ENCODE peak calls at places on chromosomes 7 and 10, in six cellular contexts. X is SK-N-SH; O is Peyer's patch; V is fibroblast of mammary gland; B is naive thymus-derived CD4-positive, alpha-beta T cell; T is heart right ventricle. Q is an unnamed sample.

GRCh38 chr10:71351628-71352319 is 32.7 kb downstream of the SLC29A3 start:
- DNase-seq in B (no peak), T (peak), X (no peak), V (no peak), O (no peak), Q (no peak)

GRCh38 chr10:76051007-76051936 is 619.8 kb downstream of the LRMDA start:
- DNase-seq in V (no peak), X (no peak), O (no peak), B (peak), T (no peak), Q (no peak)

GRCh38 chr10:119832956-119833355 is 39.7 kb downstream of the MCMBP start:
- DNase-seq in B (no peak), V (no peak), O (no peak), X (no peak), T (no peak), Q (no peak)

GRCh38 chr7:35605760-35606159 is 89.2 kb downstream of the HERPUD2 start:
- DNase-seq in B (no peak), X (no peak), T (no peak), O (no peak), V (peak), Q (no peak)

GRCh38 chr10:85558533-85558932 is 808.1 kb downstream of the GRID1 start:
- DNase-seq in B (no peak), O (no peak), X (no peak), T (no peak), V (peak), Q (no peak)

GRCh38 chr7:25759748-25760147 is 392.2 kb upstream of the NFE2L3 start:
- DNase-seq in X (no peak), O (no peak), B (no peak), V (no peak), T (no peak), Q (no peak)

GRCh38 chr10:131888186-131888604 is 12.6 kb upstream of the PPP2R2D start:
- DNase-seq in O (no peak), B (no peak), V (peak), X (no peak), T (no peak), Q (no peak)

GRCh38 chr10:5492322-5492855 is 7.0 kb downstream of the CALML5 start:
- DNase-seq in O (peak), V (no peak), B (no peak), T (no peak), X (no peak), Q (no peak)

GRCh38 chr7:131911112-131911511 is 354.7 kb upstream of the PODXL start:
- DNase-seq in B (no peak), V (no peak), O (no peak), X (no peak), T (no peak), Q (no peak)

GRCh38 chr7:101163281-101164070 is 1.9 kb downstream of the VGF start:
- DNase-seq in V (no peak), O (no peak), X (peak), T (no peak), B (peak), Q (no peak)

GRCh38 chr10:102651455-102652169 is 7.3 kb downstream of the TRIM8 start:
- DNase-seq in O (no peak), V (no peak), T (no peak), B (no peak), X (no peak), Q (no peak)

GRCh38 chr10:61973923-61974322 is 72.4 kb downstream of the ARID5B start:
- DNase-seq in V (peak), B (no peak), O (no peak), T (no peak), X (no peak), Q (no peak)

GRCh38 chr7:116501425-116502167 is 2.1 kb downstream of the CAV2 start:
- DNase-seq in T (no peak), O (no peak), X (no peak), V (peak), B (no peak), Q (no peak)

GRCh38 chr10:89414879-89415821 is 782 bp downstream of the IFIT5 start:
- DNase-seq in O (peak), V (peak), T (peak), X (peak), B (peak), Q (peak)

GRCh38 chr7:43018446-43018845 is 86.3 kb downstream of the MRPL32 start:
- DNase-seq in V (peak), X (no peak), O (no peak), T (no peak), B (no peak), Q (no peak)

GRCh38 chr10:128297709-128298457 is 171.7 kb upstream of the MKI67 start:
- DNase-seq in V (no peak), T (no peak), X (no peak), B (no peak), O (no peak), Q (no peak)

DNA sequence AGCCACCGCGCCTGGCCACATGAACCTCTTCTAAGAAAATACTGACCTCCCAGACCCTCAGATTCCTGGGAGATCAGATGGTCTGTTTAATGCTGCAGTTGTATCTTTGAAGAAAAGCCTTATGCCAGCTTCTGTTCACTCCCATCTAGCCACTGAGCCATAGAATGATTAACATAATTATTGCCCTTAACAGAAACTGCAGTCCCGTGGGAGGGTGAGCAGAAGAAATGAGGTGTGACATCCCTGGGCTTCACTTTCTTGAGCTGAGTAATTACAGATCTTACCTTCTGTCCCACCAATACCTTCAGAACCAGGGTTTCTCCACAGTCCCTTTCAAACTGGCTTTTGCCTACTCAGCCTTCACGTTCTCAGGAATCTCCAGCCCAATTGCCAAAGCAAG is 10.9 kb upstream of the MMP21 start:
- DNase-seq in X (no peak), B (no peak), V (no peak), O (no peak), T (no peak), Q (no peak)
- H3K4me3 ChIP-seq in X (no peak), B (no peak), V (no peak), O (no peak), T (no peak), Q (no peak)

GRCh38 chr7:27112960-27113949 is 10.8 kb upstream of the HOXA2 start:
- DNase-seq in X (peak), V (peak), B (no peak), O (peak), T (no peak), Q (no peak)
- H3K4me3 ChIP-seq in X (no peak), V (peak), B (no peak), O (peak), T (no peak), Q (no peak)

GRCh38 chr7:79453266-79453557 is 255 bp downstream of the MAGI2 start:
- DNase-seq in V (no peak), O (no peak), T (no peak), B (no peak), X (no peak), Q (no peak)

GRCh38 chr7:79454325-79454960 is 976 bp upstream of the MAGI2 start:
- DNase-seq in X (no peak), O (peak), B (no peak), V (peak), T (peak), Q (no peak)

GRCh38 chr7:79452495-79453265 is 787 bp downstream of the MAGI2 start:
- DNase-seq in V (peak), T (peak), B (no peak), O (peak), X (peak), Q (peak)

GRCh38 chr7:79453558-79454324 is at the start of gene MAGI2:
- DNase-seq in T (peak), V (peak), B (no peak), O (peak), X (peak), Q (no peak)

GRCh38 chr7:79455173-79455790 is 1.8 kb upstream of the MAGI2 start:
- DNase-seq in B (no peak), O (no peak), T (peak), V (no peak), X (no peak), Q (no peak)
- H3K4me3 ChIP-seq in B (no peak), O (peak), T (peak), V (peak), X (peak), Q (no peak)

GRCh38 chr7:44063894-44064651 is 1.3 kb downstream of the PGAM2 start:
- DNase-seq in X (peak), V (no peak), B (no peak), T (peak), O (peak), Q (no peak)
- H3K4me3 ChIP-seq in X (no peak), V (no peak), B (no peak), T (peak), O (no peak), Q (no peak)

GRCh38 chr10:114526497-114527238 is 122.4 kb upstream of the AFAP1L2 start:
- DNase-seq in O (peak), B (peak), X (peak), V (peak), T (peak), Q (peak)
- H3K4me3 ChIP-seq in O (peak), B (peak), X (peak), V (peak), T (peak), Q (peak)

DNA sequence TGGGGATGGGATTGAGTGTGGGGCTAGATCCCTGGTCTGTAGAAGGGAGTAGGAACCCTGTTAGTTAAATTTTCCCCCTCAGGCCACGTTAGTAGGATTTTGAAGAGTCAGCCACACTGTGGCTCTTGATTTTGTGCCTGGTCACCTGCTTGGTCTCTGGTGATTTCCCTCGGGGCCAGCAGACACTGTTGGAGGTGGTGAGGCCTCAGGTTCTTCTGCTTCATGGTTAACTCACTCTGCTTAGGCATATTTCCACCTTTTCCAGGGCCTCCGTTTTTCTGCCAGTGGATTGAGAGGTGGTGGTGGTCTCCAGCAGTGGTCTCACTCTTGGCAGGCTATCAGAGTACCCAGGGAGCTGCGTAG is 4.1 kb downstream of the TSPAN14 start:
- DNase-seq in T (no peak), O (no peak), B (no peak), X (no peak), V (no peak), Q (no peak)
- H3K4me3 ChIP-seq in T (peak), O (peak), B (peak), X (no peak), V (no peak), Q (peak)

DNA sequence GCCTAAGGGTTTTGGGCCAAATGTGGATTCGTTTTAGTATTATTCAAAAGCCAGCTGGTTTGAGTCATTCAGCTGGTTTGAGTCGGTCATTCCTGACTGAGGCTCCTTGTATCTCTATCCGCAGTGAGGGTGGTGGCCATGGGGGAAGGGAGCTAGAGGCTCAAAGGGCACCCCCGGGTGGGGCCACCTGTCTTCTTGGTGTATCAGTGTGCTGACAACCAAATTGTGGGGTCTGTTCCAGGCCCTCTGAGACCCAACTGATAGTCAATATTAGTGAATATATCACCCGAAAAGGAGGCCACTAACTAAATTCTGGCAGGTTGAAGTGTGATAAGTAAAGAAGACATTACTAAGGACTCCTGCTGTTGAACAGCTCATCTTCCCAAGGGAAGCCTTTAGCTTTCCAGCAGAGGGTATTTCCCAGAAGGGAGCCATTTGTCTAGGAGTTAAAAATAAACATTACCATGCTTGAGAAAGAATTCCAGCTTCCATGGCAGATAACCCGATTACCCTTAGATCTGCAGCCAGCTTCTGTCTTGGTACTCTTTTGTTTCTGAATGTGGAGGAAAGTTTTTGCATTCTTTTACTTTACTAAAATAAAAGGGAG is 29.9 kb upstream of the DDX50 start:
- DNase-seq in O (peak), V (peak), B (no peak), T (no peak), X (no peak), Q (no peak)
- H3K4me3 ChIP-seq in O (no peak), V (no peak), B (no peak), T (no peak), X (peak), Q (no peak)

Q was measured in CD4-positive, alpha-beta memory T cell.